ENCODE peak calls at places on chromosomes 12 and 14, in six cellular contexts. Z is IMR-90, S is GM12878, F is HCT116, Q is HepG2, P is K562. I is an unnamed sample.

GRCh38 chr12:98185606-98186005 is 329.8 kb upstream of the TMPO start:
- DNase-seq in Z (peak; percentile 8), S (no peak), F (no peak), Q (no peak), P (no peak), I (no peak)

GRCh38 chr12:96172981-96173380 is 21.2 kb upstream of the ELK3 start:
- DNase-seq in Z (no peak), S (no peak), F (no peak), Q (no peak), P (no peak), I (no peak)

GRCh38 chr12:39074063-39074462 is 168.7 kb upstream of the CPNE8 start:
- DNase-seq in Z (no peak), S (no peak), F (no peak), Q (no peak), P (no peak), I (no peak)

GRCh38 chr12:127998936-127999467 is 268.0 kb upstream of the TMEM132C start:
- DNase-seq in Z (no peak), S (no peak), F (no peak), Q (no peak), P (no peak), I (no peak)

GRCh38 chr12:54591001-54591591 is 2.6 kb upstream of the PPP1R1A start:
- DNase-seq in Z (peak; percentile 10), S (no peak), F (no peak), Q (no peak), P (no peak), I (no peak)

GRCh38 chr14:95727084-95727700 is 13.3 kb upstream of the TCL1A start:
- DNase-seq in Z (no peak), S (no peak), F (no peak), Q (no peak), P (no peak), I (no peak)

GRCh38 chr12:28585146-28585545 is 394.9 kb downstream of the CCDC91 start:
- DNase-seq in Z (no peak), S (no peak), F (no peak), Q (no peak), P (no peak), I (no peak)

GRCh38 chr12:93573552-93574223 is 1.2 kb downstream of the SOCS2 start:
- DNase-seq in Z (peak; percentile 69), S (no peak), F (no peak), Q (no peak), P (no peak), I (no peak)

GRCh38 chr12:52817003-52817698 is 3.2 kb upstream of the KRT4 start:
- DNase-seq in Z (no peak), S (no peak), F (no peak), Q (no peak), P (no peak), I (no peak)

GRCh38 chr14:23113346-23114119 is 5.5 kb downstream of the CEBPE start:
- DNase-seq in Z (peak; percentile 45), S (no peak), F (no peak), Q (no peak), P (peak; percentile 42), I (no peak)

GRCh38 chr14:35992816-35993511 is 166.8 kb downstream of the BRMS1L start:
- DNase-seq in Z (no peak), S (no peak), F (no peak), Q (no peak), P (no peak), I (no peak)

GRCh38 chr14:37592288-37593274 is 2.5 kb downstream of the FOXA1 start:
- DNase-seq in Z (no peak), S (no peak), F (no peak), Q (no peak), P (no peak), I (no peak)

GRCh38 chr14:90511795-90512331 is 115.0 kb downstream of the CALM1 start:
- DNase-seq in Z (no peak), S (no peak), F (no peak), Q (no peak), P (no peak), I (no peak)
- H2AFZ ChIP-seq in Z (no peak overlapping the region), S (no peak overlapping the region), F (no peak overlapping the region), Q (no peak overlapping the region), P (no peak overlapping the region), I (no peak overlapping the region)

DNA sequence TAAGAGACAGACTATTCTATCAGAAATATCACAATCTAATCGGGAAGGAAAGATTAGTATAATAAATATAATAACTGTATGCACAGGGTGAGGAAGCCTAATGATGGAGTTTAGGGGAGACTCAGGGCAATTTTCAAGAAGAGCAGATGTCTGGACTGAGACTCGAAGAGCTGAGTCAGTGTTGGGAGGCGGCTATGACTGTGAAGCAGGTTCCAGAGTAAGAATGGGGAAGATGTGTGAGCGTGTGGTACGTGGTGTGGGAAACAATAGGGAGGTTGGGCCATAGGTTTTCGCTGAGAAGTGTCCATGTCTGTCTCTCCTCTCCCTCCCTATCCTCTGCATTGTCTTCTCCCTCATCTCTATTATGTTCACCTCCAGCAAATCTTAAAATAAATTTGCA is 85.6 kb downstream of the LMO3 start:
- DNase-seq in Z (peak; percentile 30), S (no peak), F (no peak), Q (no peak), P (no peak), I (no peak)
- TF ChIP-seq POLR2A in Z (no peak), S (no peak), F (no peak), Q (no peak), P (no peak), I (no peak)

GRCh38 chr12:65602191-65602578 is 222.1 kb upstream of the HMGA2 start:
- DNase-seq in Z (no peak), S (no peak), F (no peak), Q (no peak), P (no peak), I (no peak)
- H2AFZ ChIP-seq in Z (no peak overlapping the region), S (no peak overlapping the region), F (no peak overlapping the region), Q (no peak overlapping the region), P (no peak overlapping the region), I (peak overlapping the region; percentile 34)

DNA sequence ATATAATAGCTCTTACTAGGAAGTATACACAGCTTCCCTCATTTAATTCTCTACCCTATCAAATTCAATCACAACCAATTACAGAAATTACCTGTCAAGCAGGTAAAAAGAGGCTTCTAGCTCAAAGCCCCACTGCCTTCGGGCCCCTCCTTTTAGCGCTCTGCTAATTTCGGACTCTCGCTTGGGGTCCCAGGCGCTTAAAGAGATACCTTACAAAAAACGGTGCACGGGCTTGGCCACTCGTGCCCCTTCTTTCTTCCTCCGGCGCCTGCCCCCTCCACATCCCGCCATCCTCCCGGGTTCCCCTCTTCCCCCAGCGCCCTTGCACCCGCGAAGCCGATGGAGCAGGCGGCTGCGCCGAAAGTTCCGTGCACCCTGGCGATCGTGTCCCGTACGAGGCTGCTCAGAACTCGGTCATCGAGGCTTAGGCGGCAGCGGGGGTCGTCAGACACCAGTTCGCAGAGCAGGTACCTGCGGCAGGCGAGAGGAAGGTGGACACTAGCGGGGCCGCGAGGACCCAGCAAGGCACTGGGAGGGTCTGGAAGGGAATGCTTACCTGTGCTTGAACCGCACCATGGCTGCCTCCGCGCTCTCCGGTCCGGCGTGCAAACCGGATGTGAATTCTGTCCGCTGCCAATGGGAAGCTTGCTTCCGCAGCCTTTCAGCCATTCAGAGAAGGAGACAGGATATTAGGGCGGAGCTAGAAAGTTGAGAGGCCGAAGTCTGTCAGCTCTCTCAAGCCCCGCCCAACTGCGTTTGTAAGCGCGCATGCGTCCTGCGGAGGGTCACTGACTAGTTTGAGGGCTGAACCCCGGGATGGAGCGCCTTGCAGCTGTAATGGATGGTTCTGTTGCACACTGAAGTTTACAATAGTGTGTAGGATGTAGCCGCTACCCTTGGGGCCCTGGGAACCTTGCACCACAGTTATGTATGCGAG is at the start of gene POP5:
- DNase-seq in Z (peak; percentile 96), S (peak; percentile 93), F (peak; percentile 96), Q (peak; percentile 98), P (peak; percentile 92), I (peak; percentile 97)
- TF ChIP-seq POLR2A in Z (no peak), S (peak; percentile 97), F (peak; percentile 44), Q (peak; percentile 89), P (peak; percentile 93), I (peak; percentile 71)

DNA sequence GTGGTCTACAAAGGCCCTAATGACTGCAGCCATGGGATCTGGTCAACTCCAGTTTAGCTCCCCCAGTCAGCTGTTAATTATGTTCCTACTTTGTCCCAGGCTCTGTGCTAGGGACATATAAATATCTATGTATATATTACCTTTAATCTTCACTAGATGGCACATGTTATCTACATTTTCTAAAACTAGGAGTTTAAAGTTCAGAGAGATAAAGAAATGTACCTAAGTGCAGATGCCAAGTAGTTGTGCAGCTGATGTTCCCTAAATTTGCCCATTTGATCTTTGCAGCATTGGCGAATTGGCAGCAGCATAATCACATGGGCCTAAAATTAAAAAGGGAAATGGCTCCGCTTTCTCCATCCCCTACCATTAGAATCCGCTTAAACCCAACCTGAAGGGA is 541.1 kb downstream of the MED13L start:
- DNase-seq in Z (no peak), S (no peak), F (no peak), Q (no peak), P (no peak), I (no peak)
- H2AFZ ChIP-seq in Z (no peak overlapping the region), S (no peak overlapping the region), F (no peak overlapping the region), Q (no peak overlapping the region), P (no peak overlapping the region), I (no peak overlapping the region)

GRCh38 chr12:752673-753400 is 458 bp downstream of the WNK1 start:
- DNase-seq in Z (peak; percentile 21), S (no peak), F (no peak), Q (no peak), P (peak; percentile 72), I (peak; percentile 58)
- TF ChIP-seq POLR2A in Z (no peak), S (peak; percentile 57), F (no peak), Q (no peak), P (no peak), I (peak; percentile 1)

GRCh38 chr12:116517431-116518045 is 41.6 kb upstream of the MAP1LC3B2 start:
- DNase-seq in Z (no peak), S (no peak), F (no peak), Q (no peak), P (no peak), I (no peak)
- H2AFZ ChIP-seq in Z (no peak overlapping the region), S (no peak overlapping the region), F (no peak overlapping the region), Q (no peak overlapping the region), P (no peak overlapping the region), I (no peak overlapping the region)

GRCh38 chr12:32533971-32534590 is 134.7 kb downstream of the FGD4 start:
- DNase-seq in Z (peak; percentile 98), S (no peak), F (peak; percentile 1), Q (peak; percentile 94), P (no peak), I (peak; percentile 89)
- TF ChIP-seq POLR2A in Z (peak; percentile 80), S (no peak), F (no peak), Q (peak; percentile 57), P (no peak), I (peak; percentile 75)

GRCh38 chr14:69612014-69612758 is 790 bp downstream of the SUSD6 start:
- DNase-seq in Z (peak; percentile 23), S (no peak), F (no peak), Q (no peak), P (no peak), I (peak; percentile 51)
- H2AFZ ChIP-seq in Z (peak overlapping the region; percentile 89), S (no peak overlapping the region), F (no peak overlapping the region), Q (peak overlapping the region; percentile 0), P (peak overlapping the region; percentile 7), I (peak overlapping the region; percentile 89)

I was measured in endothelial cell of umbilical vein.